ENCODE peak calls at places on chromosomes 7 and 10, in six cellular contexts. G is K562, R is HCT116, S is H1, N is SK-N-SH, Z is HepG2. P is an unnamed sample.
A peak's percentile ranks its signal among the peaks of the same experiment; 100 is the strongest.

GRCh38 chr10:131769691-131770090 is 131.1 kb upstream of the PPP2R2D start:
- DNase-seq in G (no peak), R (no peak), S (no peak), N (no peak), Z (no peak), P (no peak)

GRCh38 chr7:76318488-76319353 is 16.2 kb downstream of the HSPB1 start:
- DNase-seq in G (peak; percentile 81), R (no peak), S (no peak), N (peak; percentile 79), Z (peak; percentile 84), P (peak; percentile 88)

GRCh38 chr10:119270893-119271361 is 63.6 kb downstream of the GRK5 start:
- DNase-seq in G (peak; percentile 61), R (peak; percentile 41), S (no peak), N (no peak), Z (peak; percentile 75), P (no peak)

GRCh38 chr7:99365318-99366141 is 9.0 kb upstream of the ARPC1B start:
- DNase-seq in G (peak; percentile 77), R (no peak), S (no peak), N (peak; percentile 75), Z (peak; percentile 22), P (peak; percentile 59)

GRCh38 chr7:42883950-42884349 is 27.9 kb downstream of the C7orf25 start:
- DNase-seq in G (no peak), R (no peak), S (no peak), N (no peak), Z (no peak), P (no peak)

GRCh38 chr7:29331163-29331562 is 136.6 kb downstream of the CHN2 start:
- DNase-seq in G (no peak), R (no peak), S (no peak), N (no peak), Z (no peak), P (no peak)

GRCh38 chr10:70656489-70656888 is 15.8 kb upstream of the ADAMTS14 start:
- DNase-seq in G (peak; percentile 72), R (no peak), S (no peak), N (no peak), Z (no peak), P (no peak)

GRCh38 chr7:41003031-41003925 is 699.6 kb downstream of the INHBA start:
- DNase-seq in G (peak; percentile 41), R (peak; percentile 54), S (peak; percentile 68), N (peak; percentile 27), Z (peak; percentile 28), P (no peak)

GRCh38 chr10:13219685-13220670 is 14.2 kb downstream of the UCMA start:
- DNase-seq in G (peak; percentile 44), R (peak; percentile 49), S (peak; percentile 46), N (no peak), Z (peak; percentile 48), P (peak; percentile 76)

GRCh38 chr10:560314-560992 is 129.0 kb downstream of the DIP2C start:
- DNase-seq in G (no peak), R (no peak), S (no peak), N (no peak), Z (no peak), P (no peak)

GRCh38 chr7:113652501-113652900 is 266.3 kb downstream of the PPP1R3A start:
- DNase-seq in G (no peak), R (no peak), S (no peak), N (no peak), Z (no peak), P (no peak)

GRCh38 chr7:29381206-29382094 is 182.2 kb upstream of the PRR15 start:
- DNase-seq in G (no peak), R (no peak), S (no peak), N (no peak), Z (no peak), P (peak; percentile 21)

GRCh38 chr7:97187067-97187466 is 69.6 kb downstream of the SDHAF3 start:
- DNase-seq in G (peak; percentile 29), R (no peak), S (no peak), N (no peak), Z (no peak), P (no peak)

GRCh38 chr7:125661-126060 is 66.7 kb upstream of the FAM20C start:
- DNase-seq in G (no peak), R (no peak), S (no peak), N (no peak), Z (no peak), P (peak; percentile 33)

GRCh38 chr7:143381427-143382125 is 431 bp downstream of the ZYX start:
- DNase-seq in G (peak; percentile 72), R (no peak), S (no peak), N (peak; percentile 89), Z (no peak), P (peak; percentile 18)

GRCh38 chr10:111113961-111114830 is 37.4 kb downstream of the ADRA2A start:
- DNase-seq in G (no peak), R (no peak), S (no peak), N (no peak), Z (no peak), P (no peak)

GRCh38 chr7:20435305-20435704 is 104.6 kb downstream of the ITGB8 start:
- DNase-seq in G (no peak), R (no peak), S (no peak), N (no peak), Z (no peak), P (no peak)

GRCh38 chr7:2710256-2710655 is 22.3 kb downstream of the AMZ1 start:
- DNase-seq in G (no peak), R (no peak), S (no peak), N (no peak), Z (no peak), P (no peak)

GRCh38 chr7:157299613-157300405 is 37.0 kb upstream of the DNAJB6 start:
- DNase-seq in G (peak; percentile 80), R (peak; percentile 36), S (no peak), N (peak; percentile 71), Z (no peak), P (no peak)

GRCh38 chr7:43872401-43873165 is 3.3 kb upstream of the MRPS24 start:
- DNase-seq in G (peak; percentile 34), R (no peak), S (no peak), N (peak; percentile 54), Z (no peak), P (no peak)

GRCh38 chr10:22573820-22574569 is 140.4 kb downstream of the PIP4K2A start:
- DNase-seq in G (peak; percentile 23), R (peak; percentile 32), S (no peak), N (peak; percentile 27), Z (peak; percentile 28), P (peak; percentile 50)

GRCh38 chr10:103770139-103770538 is 85.2 kb downstream of the SH3PXD2A start:
- DNase-seq in G (no peak), R (no peak), S (no peak), N (no peak), Z (no peak), P (no peak)

GRCh38 chr10:103775786-103776185 is 79.6 kb downstream of the SH3PXD2A start:
- DNase-seq in G (no peak), R (no peak), S (no peak), N (peak; percentile 49), Z (no peak), P (no peak)

GRCh38 chr10:103769176-103769575 is 86.2 kb downstream of the SH3PXD2A start:
- DNase-seq in G (no peak), R (no peak), S (no peak), N (no peak), Z (no peak), P (no peak)

GRCh38 chr10:103768345-103768744 is 87.0 kb downstream of the SH3PXD2A start:
- DNase-seq in G (no peak), R (no peak), S (no peak), N (no peak), Z (no peak), P (no peak)

GRCh38 chr10:103772096-103772845 is 83.1 kb downstream of the SH3PXD2A start:
- DNase-seq in G (peak; percentile 78), R (peak; percentile 62), S (peak; percentile 57), N (peak; percentile 90), Z (no peak), P (no peak)
- TF ChIP-seq JUND in G (no peak), R (no peak), S (no peak), N (no peak), Z (no peak), P (no peak)

GRCh38 chr10:121281576-121281975 is 316.7 kb downstream of the FGFR2 start:
- DNase-seq in G (no peak), R (no peak), S (no peak), N (no peak), Z (no peak), P (peak; percentile 44)

GRCh38 chr10:121270906-121271305 is 327.3 kb downstream of the FGFR2 start:
- DNase-seq in G (no peak), R (no peak), S (no peak), N (no peak), Z (no peak), P (no peak)

DNA sequence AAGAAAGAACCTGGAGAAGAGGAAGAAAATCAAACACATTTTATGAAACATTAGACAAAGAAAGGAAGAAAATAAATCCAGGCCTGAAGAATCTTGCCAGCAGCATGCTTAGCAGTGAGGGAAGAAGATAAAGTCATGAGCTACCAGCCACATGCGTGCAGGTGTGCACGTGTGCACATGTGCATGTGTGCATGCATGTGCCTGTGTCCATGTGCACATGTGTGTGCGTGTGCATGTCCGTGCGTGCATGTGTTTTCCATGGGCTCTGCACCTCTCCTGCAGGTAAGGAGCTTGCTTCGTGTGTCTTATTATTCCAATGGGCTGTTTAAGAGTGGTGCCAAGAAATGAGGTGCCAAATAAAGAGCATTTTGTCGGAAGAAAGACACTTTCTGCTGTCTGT is 322.2 kb downstream of the FGFR2 start:
- DNase-seq in G (no peak), R (no peak), S (no peak), N (no peak), Z (no peak), P (no peak)
- TF ChIP-seq JUND in G (no peak), R (no peak), S (no peak), N (no peak), Z (no peak), P (no peak)

DNA sequence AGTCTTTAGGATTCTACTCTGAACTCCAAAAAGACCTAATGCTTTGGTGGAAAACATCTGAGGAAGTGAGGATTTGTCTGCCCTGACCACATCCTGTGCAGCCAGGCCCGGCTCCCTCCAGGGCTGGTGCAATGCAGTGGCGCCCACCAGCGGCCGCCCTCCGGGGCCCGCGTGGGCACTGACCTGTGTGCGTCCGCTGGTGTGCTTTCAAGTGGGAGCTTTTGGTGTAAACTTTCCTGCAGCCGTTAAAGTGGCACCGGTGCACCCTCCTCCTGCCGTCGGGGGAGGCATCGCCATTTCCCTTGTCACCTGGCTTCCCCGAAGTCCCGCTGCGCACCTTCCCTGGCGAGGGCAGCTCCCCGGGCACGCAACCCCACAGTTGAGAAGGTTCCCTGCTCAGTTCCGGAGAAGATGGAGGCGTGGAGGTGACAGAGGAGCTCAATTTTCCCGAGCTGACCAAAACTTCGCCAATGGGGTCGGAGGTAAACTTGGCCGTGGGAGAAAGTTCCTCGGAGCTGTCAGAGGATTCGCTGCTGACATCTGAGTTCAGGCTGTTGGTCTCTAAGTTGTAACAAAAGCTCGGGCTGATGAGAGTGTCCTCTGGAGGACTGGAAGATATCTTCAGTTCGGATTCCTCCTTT is 3.4 kb downstream of the KLF6 start:
- DNase-seq in G (no peak), R (no peak), S (no peak), N (no peak), Z (no peak), P (no peak)
- TF ChIP-seq JUND in G (no peak), R (no peak), S (no peak), N (no peak), Z (no peak), P (no peak)

DNA sequence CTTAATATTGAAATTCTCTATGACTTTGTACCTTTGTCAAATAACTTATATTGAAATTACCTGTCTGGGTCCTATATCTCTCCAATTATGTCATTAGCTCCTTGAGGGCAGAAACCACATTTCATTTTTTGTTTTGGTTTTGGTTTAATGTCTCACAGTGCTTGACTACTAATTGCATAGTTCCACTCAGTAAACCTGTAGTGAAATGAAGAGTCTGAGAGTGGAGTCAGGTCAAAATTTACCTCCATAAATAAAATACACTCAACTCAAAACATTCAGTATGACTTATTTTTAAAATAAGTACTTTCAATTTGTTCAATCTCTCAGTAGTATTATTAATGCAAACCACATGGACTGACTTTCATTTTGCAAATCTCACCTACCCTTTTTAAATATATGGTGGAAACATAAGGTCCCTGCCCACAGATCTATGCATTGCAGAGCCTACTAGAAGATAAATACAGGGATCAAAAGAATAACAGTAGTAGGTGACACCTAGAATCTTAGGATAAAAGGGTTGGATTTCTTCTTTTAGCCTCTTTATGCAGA is 32.5 kb downstream of the PDE1C start:
- DNase-seq in G (no peak), R (no peak), S (no peak), N (no peak), Z (no peak), P (no peak)
- TF ChIP-seq JUND in G (no peak), R (no peak), S (no peak), N (no peak), Z (no peak), P (no peak)

P was measured in T47D.